ENCODE peak calls at places on chromosomes 11 and 22, in ten cellular contexts. Y is neural progenitor cell, K is H1, T is A549, R is HCT116, O is OCI-LY7, V is K562, E is GM23338, L is IMR-90, N is fibroblast of lung. H is an unnamed sample.

GRCh38 chr11:5280582-5281102 is 10.9 kb upstream of the HBE1 start:
- DNase-seq in Y (peak; percentile 39), K (no peak), T (peak; percentile 98), R (peak; percentile 97), O (peak; percentile 3), V (peak; percentile 92), E (peak; percentile 51), L (peak; percentile 100), N (peak; percentile 100), H (peak; percentile 93)

GRCh38 chr11:78179459-78180071 is 8.9 kb downstream of the KCTD21 start:
- DNase-seq in Y (no peak), K (no peak), T (peak; percentile 31), R (no peak), O (no peak), V (peak; percentile 58), E (no peak), L (no peak), N (no peak), H (no peak)

GRCh38 chr22:32335471-32335870 is 22.2 kb upstream of the RFPL3 start:
- DNase-seq in Y (peak; percentile 45), K (no peak), T (no peak), R (no peak), O (no peak), V (no peak), E (no peak), L (no peak), N (no peak), H (no peak)

GRCh38 chr11:134559617-134559992 is 147.6 kb upstream of the B3GAT1 start:
- DNase-seq in Y (no peak), K (no peak), T (no peak), R (no peak), O (no peak), V (no peak), E (no peak), L (no peak), N (no peak), H (no peak)

GRCh38 chr11:26649884-26650283 is 72.0 kb downstream of the SLC5A12 start:
- DNase-seq in Y (peak; percentile 86), K (no peak), T (peak; percentile 80), R (peak; percentile 3), O (peak; percentile 60), V (peak; percentile 32), E (peak; percentile 86), L (peak; percentile 53), N (peak; percentile 81), H (peak; percentile 76)

GRCh38 chr11:78250099-78250498 is 61.4 kb downstream of the USP35 start:
- DNase-seq in Y (no peak), K (no peak), T (no peak), R (no peak), O (no peak), V (no peak), E (no peak), L (no peak), N (no peak), H (no peak)

GRCh38 chr22:22022255-22022840 is 39.8 kb upstream of the TOP3B start:
- DNase-seq in Y (no peak), K (no peak), T (no peak), R (no peak), O (peak; percentile 32), V (peak; percentile 61), E (no peak), L (no peak), N (no peak), H (no peak)

GRCh38 chr22:48742556-48743343 is 1084.9 kb downstream of the BRD1 start:
- DNase-seq in Y (no peak), K (no peak), T (no peak), R (no peak), O (no peak), V (no peak), E (no peak), L (no peak), N (no peak), H (no peak)

GRCh38 chr11:44589301-44589700 is 23.8 kb downstream of the CD82 start:
- DNase-seq in Y (no peak), K (no peak), T (no peak), R (no peak), O (no peak), V (no peak), E (no peak), L (peak; percentile 97), N (peak; percentile 78), H (no peak)

GRCh38 chr11:57597461-57597892 is at the start of gene SERPING1:
- DNase-seq in Y (no peak), K (no peak), T (no peak), R (no peak), O (no peak), V (no peak), E (peak; percentile 66), L (no peak), N (peak; percentile 48), H (no peak)

GRCh38 chr11:9675691-9676090 is 11.8 kb downstream of the SWAP70 start:
- DNase-seq in Y (peak; percentile 13), K (no peak), T (no peak), R (no peak), O (peak; percentile 55), V (no peak), E (peak; percentile 83), L (no peak), N (no peak), H (no peak)
- H3K4me3 ChIP-seq in Y (no peak overlapping the region), K (peak overlapping the region; percentile 12), T (no peak overlapping the region), R (no peak overlapping the region), O (peak overlapping the region; percentile 41), V (no peak overlapping the region), E (peak overlapping the region; percentile 9), L (no peak overlapping the region), N (no peak overlapping the region), H (no peak overlapping the region)

GRCh38 chr11:119788911-119789560 is 60.0 kb upstream of the NECTIN1 start:
- DNase-seq in Y (no peak), K (no peak), T (no peak), R (no peak), O (no peak), V (no peak), E (no peak), L (no peak), N (no peak), H (no peak)

GRCh38 chr11:119786431-119787073 is 57.6 kb upstream of the NECTIN1 start:
- DNase-seq in Y (no peak), K (no peak), T (no peak), R (no peak), O (no peak), V (no peak), E (no peak), L (no peak), N (no peak), H (no peak)

GRCh38 chr11:119789766-119790407 is 60.9 kb upstream of the NECTIN1 start:
- DNase-seq in Y (no peak), K (no peak), T (no peak), R (no peak), O (no peak), V (no peak), E (no peak), L (no peak), N (no peak), H (no peak)

GRCh38 chr11:119787074-119787461 is 58.1 kb upstream of the NECTIN1 start:
- DNase-seq in Y (no peak), K (no peak), T (no peak), R (no peak), O (no peak), V (no peak), E (no peak), L (no peak), N (no peak), H (no peak)

GRCh38 chr11:119788096-119788883 is 59.3 kb upstream of the NECTIN1 start:
- DNase-seq in Y (no peak), K (no peak), T (no peak), R (no peak), O (no peak), V (no peak), E (no peak), L (no peak), N (no peak), H (no peak)
- H3K4me2 ChIP-seq in Y (no peak overlapping the region), K (no peak overlapping the region), T (no peak overlapping the region), R (no peak overlapping the region), O (no peak overlapping the region), V (no peak overlapping the region), E (no peak overlapping the region), L (no peak overlapping the region), N (no peak overlapping the region), H (no peak overlapping the region)

DNA sequence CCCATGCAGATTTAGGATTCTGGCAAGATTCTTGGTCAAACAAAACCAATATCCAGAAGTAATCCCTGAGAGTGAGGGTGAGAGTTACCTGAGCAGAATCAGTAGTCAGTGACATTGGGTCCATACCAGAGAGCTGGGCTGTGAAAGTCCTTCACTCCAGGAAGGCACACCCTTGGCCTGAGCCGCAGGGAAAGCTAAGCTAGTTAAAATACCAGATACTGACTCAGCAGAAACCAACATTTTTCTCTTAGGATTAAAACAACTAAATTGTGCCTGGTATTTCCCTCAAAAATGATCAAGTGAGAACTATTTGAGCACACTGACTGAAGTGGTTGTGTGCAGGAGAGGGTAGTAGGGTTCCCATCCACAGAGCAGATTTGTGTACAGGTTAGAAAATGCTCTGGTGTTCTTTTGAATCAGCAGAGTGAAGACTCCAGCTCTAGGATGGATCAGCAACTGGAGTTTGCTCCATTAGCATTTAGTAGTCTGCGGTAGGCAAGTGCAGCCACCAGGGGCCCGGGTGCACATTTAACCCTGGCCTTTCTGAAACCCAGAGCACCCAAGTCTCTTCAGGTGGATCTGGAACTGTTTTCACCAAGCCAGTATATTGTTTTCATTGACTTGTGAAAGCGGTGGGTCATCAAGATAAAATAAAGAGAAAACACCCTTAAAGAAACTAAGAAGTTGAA is 100.7 kb upstream of the CLPB start:
- DNase-seq in Y (peak; percentile 13), K (no peak), T (peak; percentile 11), R (peak; percentile 10), O (no peak), V (no peak), E (peak; percentile 73), L (no peak), N (no peak), H (no peak)
- TF ChIP-seq CTCF in Y (peak; percentile 20), K (peak; percentile 54), T (no peak), R (peak; percentile 50), O (peak; percentile 15), V (peak; percentile 33), E (peak; percentile 50), L (no peak), N (peak; percentile 7), H (no peak)

GRCh38 chr22:27193636-27194035 is 536.2 kb downstream of the MIAT start:
- DNase-seq in Y (no peak), K (no peak), T (no peak), R (no peak), O (no peak), V (no peak), E (no peak), L (no peak), N (no peak), H (no peak)

GRCh38 chr22:27193215-27193614 is 535.8 kb downstream of the MIAT start:
- DNase-seq in Y (no peak), K (no peak), T (no peak), R (no peak), O (no peak), V (no peak), E (no peak), L (no peak), N (no peak), H (no peak)

GRCh38 chr22:27195516-27195915 is 538.1 kb downstream of the MIAT start:
- DNase-seq in Y (no peak), K (no peak), T (no peak), R (no peak), O (no peak), V (no peak), E (no peak), L (no peak), N (no peak), H (no peak)

GRCh38 chr22:27195104-27195503 is 537.7 kb downstream of the MIAT start:
- DNase-seq in Y (no peak), K (no peak), T (no peak), R (no peak), O (no peak), V (no peak), E (no peak), L (peak; percentile 8), N (no peak), H (no peak)

GRCh38 chr22:27194096-27194748 is 536.8 kb downstream of the MIAT start:
- DNase-seq in Y (no peak), K (no peak), T (no peak), R (no peak), O (peak; percentile 3), V (no peak), E (no peak), L (no peak), N (no peak), H (no peak)
- H3K4me3 ChIP-seq in Y (no peak overlapping the region), K (no peak overlapping the region), T (no peak overlapping the region), R (no peak overlapping the region), O (no peak overlapping the region), V (no peak overlapping the region), E (no peak overlapping the region), L (no peak overlapping the region), N (no peak overlapping the region), H (no peak overlapping the region)